ENCODE peak calls at places on chromosomes 6 and 20, in nine cellular contexts. F is COR-L47; U is stimulated activated CD4-positive, alpha-beta T cell treated with anti-CD3 and anti-CD28 coated beads, Interleukin-1b, Interleukin-23, amount 100 ng/mL, for 4 hours; Y is GDM1; A is effector CD8-positive, alpha-beta T cell; T is 8988T; C is stimulated activated naive CD8-positive, alpha-beta T cell treated with anti-CD3 and anti-CD28 coated beads, Interleukin-15, Interleukin-2, amounts not matched to agents 100 U/mL and 50 U/mL, for 24 hours; Z is SK-MEL-5; P is astrocyte of the cerebellum. H is an unnamed sample.

GRCh38 chr6:3139090-3139903 is 18.0 kb downstream of the TUBB2A start:
- DNase-seq in Y (peak), A (no peak), P (no peak), F (peak), U (no peak), T (no peak), Z (no peak), C (no peak), H (peak)

GRCh38 chr6:161141173-161141572 is 132.7 kb downstream of the AGPAT4 start:
- DNase-seq in U (no peak), C (no peak), Z (no peak), P (no peak), A (no peak), Y (no peak), F (peak), T (no peak), H (no peak)

GRCh38 chr20:56202493-56203077 is 45.9 kb upstream of the MC3R start:
- DNase-seq in P (no peak), U (no peak), Y (no peak), Z (peak), C (no peak), T (peak), F (no peak), A (no peak), H (no peak)

GRCh38 chr20:52972965-52973819 is 1.0 kb downstream of the TSHZ2 start:
- DNase-seq in U (peak), Z (no peak), T (no peak), Y (no peak), A (no peak), P (no peak), C (peak), F (no peak), H (no peak)

GRCh38 chr20:33575302-33575701 is 85.4 kb downstream of the CBFA2T2 start:
- DNase-seq in Z (no peak), P (no peak), T (no peak), F (no peak), Y (no peak), C (no peak), U (no peak), A (no peak), H (no peak)

GRCh38 chr20:62302341-62303048 is at the start of gene ADRM1:
- DNase-seq in C (peak), T (peak), P (peak), Y (peak), U (peak), A (peak), Z (peak), F (peak), H (peak)

GRCh38 chr6:5481024-5481423 is 219.7 kb downstream of the FARS2 start:
- DNase-seq in F (peak), T (no peak), C (no peak), P (no peak), Y (no peak), U (no peak), Z (no peak), A (no peak), H (no peak)

GRCh38 chr20:64109390-64109747 is 2.0 kb upstream of the NPBWR2 start:
- DNase-seq in F (no peak), U (no peak), Y (no peak), A (no peak), T (no peak), C (no peak), Z (no peak), P (no peak), H (no peak)

GRCh38 chr6:36364669-36365479 is 22.6 kb downstream of the ETV7 start:
- DNase-seq in P (no peak), F (no peak), Z (no peak), A (no peak), Y (no peak), T (no peak), C (peak), U (no peak), H (no peak)

GRCh38 chr6:30641048-30641447 is 5.9 kb upstream of the C6orf136 start:
- DNase-seq in Z (no peak), T (no peak), U (no peak), F (no peak), C (no peak), Y (peak), P (no peak), A (no peak), H (no peak)

GRCh38 chr6:168377481-168377850 is 57.9 kb upstream of the DACT2 start:
- DNase-seq in F (no peak), T (no peak), P (no peak), C (no peak), U (no peak), Z (no peak), Y (no peak), A (no peak), H (no peak)

GRCh38 chr20:50510706-50511401 is 671 bp downstream of the PTPN1 start:
- DNase-seq in U (no peak), T (no peak), Y (no peak), F (no peak), A (no peak), P (no peak), C (peak), Z (peak), H (no peak)

GRCh38 chr6:43256670-43257664 is 13.7 kb downstream of the TTBK1 start:
- DNase-seq in U (no peak), Y (no peak), F (no peak), P (no peak), T (no peak), Z (no peak), A (no peak), C (peak), H (no peak)

GRCh38 chr20:46036370-46036769 is 7.4 kb downstream of the SLC12A5 start:
- DNase-seq in U (no peak), Z (no peak), P (no peak), Y (no peak), F (no peak), A (no peak), T (no peak), C (no peak), H (no peak)

GRCh38 chr20:1696521-1697209 is 39.1 kb upstream of the SIRPG start:
- DNase-seq in U (no peak), T (no peak), P (no peak), C (no peak), A (no peak), Y (no peak), Z (no peak), F (no peak), H (no peak)